ENCODE peak calls at places on chromosomes 2 and 18, in five cellular contexts. N, U, Y, P and F are unnamed samples.

GRCh38 chr2:26590439-26590838 is 50.7 kb downstream of the CIB4 start:
- DNase-seq in Y (no peak), U (no peak), P (no peak), N (no peak), F (no peak)

GRCh38 chr2:214808961-214809750 is at the start of gene BARD1:
- DNase-seq in P (peak; percentile 42), U (peak; percentile 57), Y (peak; percentile 40), N (peak; percentile 20), F (peak; percentile 27)

GRCh38 chr2:190503088-190503487 is 31.4 kb downstream of the NEMP2 start:
- DNase-seq in Y (no peak), P (no peak), N (no peak), U (no peak), F (no peak)

GRCh38 chr18:63971320-63972071 is 1.6 kb downstream of the SERPINB8 start:
- DNase-seq in P (no peak), Y (no peak), U (no peak), N (no peak), F (no peak)

GRCh38 chr2:222287862-222288479 is 10.8 kb downstream of the PAX3 start:
- DNase-seq in P (no peak), Y (no peak), U (no peak), N (no peak), F (no peak)

GRCh38 chr2:235810297-235810696 is 316.5 kb downstream of the AGAP1 start:
- DNase-seq in Y (no peak), N (no peak), U (no peak), P (no peak), F (no peak)

GRCh38 chr2:9229470-9229820 is 22.8 kb downstream of the ASAP2 start:
- DNase-seq in Y (no peak), N (no peak), U (no peak), P (no peak), F (no peak)

GRCh38 chr2:171365232-171365631 is 68.6 kb downstream of the METTL8 start:
- DNase-seq in Y (no peak), P (no peak), U (no peak), N (no peak), F (no peak)

GRCh38 chr2:109173311-109174171 is 44.5 kb downstream of the SH3RF3 start:
- DNase-seq in P (no peak), Y (no peak), U (no peak), N (no peak), F (no peak)

GRCh38 chr2:219230201-219230540 is 565 bp downstream of the ANKZF1 start:
- DNase-seq in Y (peak; percentile 45), U (peak; percentile 56), N (no peak), P (peak; percentile 36), F (no peak)

GRCh38 chr2:57399061-57399460 is 647.5 kb upstream of the VRK2 start:
- DNase-seq in P (no peak), N (no peak), Y (no peak), U (no peak), F (no peak)

GRCh38 chr2:22904126-22904684 is 480.8 kb upstream of the KLHL29 start:
- DNase-seq in Y (peak; percentile 10), P (peak; percentile 27), U (peak; percentile 84), N (peak; percentile 8), F (no peak)

GRCh38 chr2:226963528-226963927 is 127.7 kb downstream of the RHBDD1 start:
- DNase-seq in N (no peak), U (no peak), Y (no peak), P (no peak), F (no peak)

GRCh38 chr2:10949835-10950234 is 38.1 kb downstream of the KCNF1 start:
- DNase-seq in P (no peak), N (no peak), Y (no peak), U (no peak), F (no peak)

GRCh38 chr2:48886919-48887318 is 131.4 kb upstream of the LHCGR start:
- DNase-seq in N (no peak), U (no peak), P (no peak), Y (no peak), F (no peak)

GRCh38 chr2:48888096-48888495 is 132.6 kb upstream of the LHCGR start:
- DNase-seq in Y (no peak), N (no peak), P (no peak), U (no peak), F (no peak)

GRCh38 chr2:48890732-48891131 is 135.2 kb upstream of the LHCGR start:
- DNase-seq in P (no peak), U (no peak), Y (no peak), N (no peak), F (no peak)
- TF ChIP-seq POLR2AphosphoS5 in P (no peak), U (no peak), Y (no peak), N (no peak), F (no peak)

DNA sequence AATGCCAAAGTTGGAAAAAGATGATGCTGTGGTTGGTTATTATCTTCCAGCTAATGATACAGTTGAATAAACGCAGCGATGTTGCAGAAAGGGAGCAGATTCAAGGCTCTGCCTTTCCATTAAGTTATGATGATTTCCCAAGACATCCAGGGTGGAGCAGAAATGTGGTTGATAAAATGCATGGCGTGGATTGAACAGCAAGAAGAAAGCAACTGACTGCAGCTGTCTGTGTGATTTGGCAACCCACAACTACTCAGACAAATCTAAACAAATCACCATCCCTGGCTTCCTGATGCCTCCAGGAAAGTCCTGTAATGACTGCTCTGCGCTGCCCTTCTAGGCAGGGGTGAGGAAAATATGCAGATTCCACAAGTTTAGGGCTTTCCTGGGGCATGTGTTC is 166.3 kb downstream of the NRP2 start:
- DNase-seq in U (no peak), N (no peak), P (no peak), Y (no peak), F (no peak)
- TF ChIP-seq TAF1 in U (no peak), N (no peak), P (no peak), Y (no peak), F (no peak)

GRCh38 chr2:99335911-99336779 is at the start of gene TXNDC9:
- DNase-seq in U (peak; percentile 95), N (peak; percentile 84), Y (peak; percentile 100), P (peak; percentile 97), F (peak; percentile 85)
- TF ChIP-seq POLR2A in U (peak; percentile 62), N (peak; percentile 97), Y (peak; percentile 97), P (peak; percentile 98), F (peak; percentile 98)

GRCh38 chr18:45416168-45416567 is 199.1 kb upstream of the SLC14A2 start:
- DNase-seq in Y (no peak), N (no peak), U (no peak), P (no peak), F (no peak)
- TF ChIP-seq POLR2AphosphoS5 in Y (no peak), N (no peak), U (no peak), P (no peak), F (no peak)

GRCh38 chr2:188077757-188078156 is 213.9 kb upstream of the GULP1 start:
- DNase-seq in P (no peak), N (no peak), Y (no peak), U (no peak), F (no peak)

GRCh38 chr2:188076149-188077056 is 215.3 kb upstream of the GULP1 start:
- DNase-seq in N (no peak), Y (no peak), U (no peak), P (no peak), F (no peak)

GRCh38 chr2:188078544-188078943 is 213.1 kb upstream of the GULP1 start:
- DNase-seq in P (no peak), Y (no peak), N (no peak), U (no peak), F (no peak)

GRCh38 chr2:188079176-188079575 is 212.5 kb upstream of the GULP1 start:
- DNase-seq in N (no peak), Y (no peak), P (no peak), U (no peak), F (no peak)
- TF ChIP-seq TAF1 in N (no peak), Y (no peak), P (no peak), U (no peak), F (no peak)

GRCh38 chr2:240372051-240372450 is 63.4 kb upstream of the GPC1 start:
- DNase-seq in Y (no peak), P (no peak), N (no peak), U (no peak), F (no peak)

GRCh38 chr2:240373289-240373885 is 62.1 kb upstream of the GPC1 start:
- DNase-seq in U (no peak), N (no peak), P (no peak), Y (no peak), F (no peak)

GRCh38 chr2:240375024-240375645 is 60.3 kb upstream of the GPC1 start:
- DNase-seq in U (no peak), Y (no peak), N (no peak), P (no peak), F (no peak)

GRCh38 chr2:240376739-240377138 is 58.7 kb upstream of the GPC1 start:
- DNase-seq in N (no peak), P (no peak), Y (no peak), U (no peak), F (no peak)

GRCh38 chr2:240374085-240374907 is 61.2 kb upstream of the GPC1 start:
- DNase-seq in P (no peak), N (no peak), U (no peak), Y (peak; percentile 20), F (no peak)
- TF ChIP-seq POLR2A in P (no peak), N (no peak), U (no peak), Y (no peak), F (no peak)